ENCODE peak calls at places on chromosomes 1 and 21, in five cellular contexts. Y is CD8-positive, alpha-beta memory T cell; H is stimulated activated CD8-positive, alpha-beta memory T cell treated with anti-CD3 and anti-CD28 coated beads, Interleukin-7, amount 100 ng/mL, for 1 hour; F is myocyte; D is NCI-H2171. N is an unnamed sample.

GRCh38 chr1:103125219-103125618 is 16.9 kb upstream of the COL11A1 start:
- DNase-seq in Y (no peak), H (no peak), F (no peak), D (no peak), N (no peak)

GRCh38 chr1:171754381-171754705 is 12.5 kb upstream of the VAMP4 start:
- DNase-seq in Y (no peak), H (no peak), F (peak; percentile 87), D (no peak), N (no peak)

GRCh38 chr1:2856076-2856390 is 54.5 kb upstream of the TTC34 start:
- DNase-seq in Y (no peak), H (no peak), F (no peak), D (no peak), N (no peak)

GRCh38 chr1:178966312-178966711 is 59.4 kb upstream of the FAM20B start:
- DNase-seq in Y (no peak), H (no peak), F (no peak), D (no peak), N (no peak)

GRCh38 chr1:6208723-6209660 is 3.1 kb downstream of the RNF207 start:
- DNase-seq in Y (no peak), H (no peak), F (peak; percentile 43), D (no peak), N (no peak)

GRCh38 chr21:17295997-17296396 is 216.8 kb upstream of the CXADR start:
- DNase-seq in Y (no peak), H (no peak), F (no peak), D (no peak), N (no peak)

GRCh38 chr1:243946946-243947345 is 96.9 kb upstream of the AKT3 start:
- DNase-seq in Y (peak; percentile 51), H (no peak), F (no peak), D (no peak), N (no peak)

GRCh38 chr1:12468323-12468722 is 149.7 kb downstream of the DHRS3 start:
- DNase-seq in Y (no peak), H (no peak), F (no peak), D (no peak), N (no peak)

GRCh38 chr1:27508139-27508665 is 18.2 kb upstream of the WASF2 start:
- DNase-seq in Y (no peak), H (no peak), F (peak; percentile 44), D (no peak), N (no peak)

GRCh38 chr1:221439008-221439733 is 302.7 kb downstream of the DUSP10 start:
- DNase-seq in Y (peak; percentile 70), H (peak; percentile 10), F (peak; percentile 72), D (no peak), N (peak; percentile 26)

GRCh38 chr1:1924378-1924777 is 5.3 kb upstream of the TMEM52 start:
- DNase-seq in Y (no peak), H (no peak), F (no peak), D (no peak), N (no peak)

GRCh38 chr1:219563568-219563967 is 49.3 kb downstream of the ZC3H11B start:
- DNase-seq in Y (no peak), H (no peak), F (no peak), D (no peak), N (no peak)

GRCh38 chr1:11421443-11421842 is 57.5 kb upstream of the DISP3 start:
- DNase-seq in Y (no peak), H (no peak), F (no peak), D (no peak), N (no peak)

GRCh38 chr1:915295-916172 is 8.2 kb upstream of the SAMD11 start:
- DNase-seq in Y (peak; percentile 37), H (no peak), F (no peak), D (no peak), N (no peak)

GRCh38 chr1:233614173-233614742 is 352 bp downstream of the KCNK1 start:
- DNase-seq in Y (no peak), H (no peak), F (no peak), D (no peak), N (no peak)

GRCh38 chr1:214018605-214019268 is 31.0 kb downstream of the PROX1 start:
- DNase-seq in Y (no peak), H (no peak), F (no peak), D (no peak), N (peak; percentile 17)

GRCh38 chr1:157304271-157304670 is 166.1 kb upstream of the ETV3 start:
- DNase-seq in Y (no peak), H (no peak), F (no peak), D (no peak), N (no peak)

GRCh38 chr1:54488831-54489626 is 59.0 kb upstream of the ACOT11 start:
- DNase-seq in Y (peak; percentile 77), H (peak; percentile 46), F (peak; percentile 79), D (peak; percentile 79), N (peak; percentile 72)

GRCh38 chr1:53541761-53542550 is 82.8 kb downstream of the DMRTB1 start:
- DNase-seq in Y (peak; percentile 44), H (no peak), F (peak; percentile 85), D (peak; percentile 20), N (peak; percentile 89)

GRCh38 chr1:37606481-37607263 is 10.9 kb upstream of the GNL2 start:
- DNase-seq in Y (no peak), H (no peak), F (no peak), D (no peak), N (no peak)

GRCh38 chr1:179816196-179816960 is 61.2 kb downstream of the TOR1AIP2 start:
- DNase-seq in Y (no peak), H (no peak), F (no peak), D (no peak), N (no peak)

GRCh38 chr1:31505884-31506497 is 70.3 kb upstream of the TINAGL1 start:
- DNase-seq in Y (no peak), H (no peak), F (peak; percentile 96), D (no peak), N (no peak)

GRCh38 chr1:166915941-166916340 is 39.9 kb upstream of the TADA1 start:
- DNase-seq in Y (no peak), H (no peak), F (no peak), D (no peak), N (no peak)